ENCODE peak calls at places on chromosomes 5 and 9, in four cellular contexts. T, A, Q and U are unnamed samples.

GRCh38 chr5:133336969-133337410 is 275.4 kb downstream of the FSTL4 start:
- DNase-seq in A (no peak), T (no peak), Q (no peak), U (no peak)

GRCh38 chr9:35517552-35518211 is 27.8 kb downstream of the RUSC2 start:
- DNase-seq in T (no peak), Q (no peak), A (no peak), U (no peak)

GRCh38 chr5:93294184-93294583 is 286.8 kb downstream of the NR2F1-AS1 start:
- DNase-seq in A (no peak), T (no peak), Q (no peak), U (no peak)

GRCh38 chr5:157761690-157762611 is 18.4 kb downstream of the LSM11 start:
- DNase-seq in T (peak), A (no peak), Q (no peak), U (peak)

GRCh38 chr9:133199648-133200321 is 9.3 kb downstream of the OBP2B start:
- DNase-seq in A (peak), T (peak), Q (no peak), U (peak)

GRCh38 chr9:2755285-2755684 is 38.0 kb downstream of the KCNV2 start:
- DNase-seq in Q (no peak), A (no peak), T (no peak), U (no peak)

GRCh38 chr9:122336836-122337560 is 33.8 kb upstream of the PTGS1 start:
- DNase-seq in A (no peak), T (no peak), Q (no peak), U (no peak)

GRCh38 chr5:45774528-45774927 is 78.3 kb upstream of the HCN1 start:
- DNase-seq in A (no peak), Q (no peak), T (no peak), U (no peak)

GRCh38 chr5:38445374-38446028 is 110.9 kb downstream of the LIFR start:
- DNase-seq in A (no peak), Q (no peak), T (no peak), U (no peak)

GRCh38 chr5:38446029-38446522 is 110.4 kb downstream of the LIFR start:
- DNase-seq in A (no peak), T (no peak), Q (no peak), U (no peak)

GRCh38 chr5:181164076-181164952 is 16.9 kb downstream of the OR2V2 start:
- DNase-seq in T (no peak), A (no peak), Q (no peak), U (no peak)

GRCh38 chr9:79616013-79616412 is 44.2 kb downstream of the TLE4 start:
- DNase-seq in T (no peak), Q (no peak), A (no peak), U (no peak)